ENCODE peak calls at places on chromosomes 2 and 18, in four cellular contexts. K is RKO; L is left cardiac atrium; E is stimulated activated CD8-positive, alpha-beta memory T cell treated with anti-CD3 and anti-CD28 coated beads, Interleukin-7, amount 100 ng/mL, for 4 hours. J is an unnamed sample.

GRCh38 chr18:10320201-10320600 is 134.2 kb upstream of the APCDD1 start:
- DNase-seq in K (no peak), L (no peak), E (no peak), J (no peak)

GRCh38 chr18:50281972-50282520 is 723 bp upstream of the MBD1 start:
- DNase-seq in K (no peak), L (peak), E (no peak), J (peak)

GRCh38 chr2:6866239-6866745 is 585 bp upstream of the CMPK2 start:
- DNase-seq in K (peak), L (peak), E (no peak), J (peak)

GRCh38 chr2:15968280-15969178 is 28.2 kb downstream of the MYCN start:
- DNase-seq in K (no peak), L (no peak), E (no peak), J (no peak)

GRCh38 chr2:42931147-42931817 is 138.9 kb upstream of the HAAO start:
- DNase-seq in K (no peak), L (peak), E (no peak), J (peak)

GRCh38 chr2:24176326-24176725 is 1.5 kb downstream of the FAM228A start:
- DNase-seq in K (no peak), L (no peak), E (no peak), J (no peak)

GRCh38 chr2:128564131-128564530 is 245.5 kb upstream of the HS6ST1 start:
- DNase-seq in K (no peak), L (no peak), E (no peak), J (no peak)

GRCh38 chr2:26172866-26173595 is at the start of gene GAREM2:
- DNase-seq in K (no peak), L (no peak), E (no peak), J (no peak)

GRCh38 chr2:10141736-10142639 is 19.4 kb downstream of the RRM2 start:
- DNase-seq in K (no peak), L (no peak), E (no peak), J (peak)

GRCh38 chr18:55592572-55592971 is 4.6 kb upstream of the TCF4 start:
- DNase-seq in K (no peak), L (peak), E (no peak), J (peak)

GRCh38 chr18:47682876-47683275 is 247.6 kb downstream of the SMAD2 start:
- DNase-seq in K (no peak), L (no peak), E (no peak), J (no peak)

GRCh38 chr2:225020157-225020864 is 22.0 kb downstream of the DOCK10 start:
- DNase-seq in K (no peak), L (no peak), E (no peak), J (no peak)

GRCh38 chr2:223841436-223842180 is 4.2 kb upstream of the AP1S3 start:
- DNase-seq in K (no peak), L (no peak), E (no peak), J (peak)

GRCh38 chr2:15195723-15196270 is 365.3 kb downstream of the NBAS start:
- DNase-seq in K (no peak), L (no peak), E (no peak), J (no peak)

GRCh38 chr18:55509631-55510372 is 78.2 kb downstream of the TCF4 start:
- DNase-seq in K (peak), L (no peak), E (no peak), J (peak)

GRCh38 chr18:53131001-53131400 is 791.0 kb downstream of the DCC start:
- DNase-seq in K (no peak), L (no peak), E (no peak), J (no peak)

J was measured in dermis blood vessel endothelial cell.